ENCODE peak calls at places on chromosomes 6 and 20, in eight cellular contexts. B, N, R, W, C, E, Z and D are unnamed samples.

GRCh38 chr6:24093381-24093780 is 32.6 kb upstream of the NRSN1 start:
- DNase-seq in R (no peak), E (no peak), B (no peak), N (no peak), C (no peak), Z (no peak), W (no peak), D (peak; percentile 53)

GRCh38 chr20:62501801-62502495 is 26.2 kb upstream of the GATA5 start:
- DNase-seq in R (no peak), W (peak; percentile 35), N (no peak), C (peak; percentile 6), B (no peak), Z (no peak), E (no peak), D (peak; percentile 67)

GRCh38 chr6:22173311-22173710 is 123.5 kb downstream of the PRL start:
- DNase-seq in W (no peak), E (no peak), C (no peak), N (no peak), B (no peak), Z (no peak), R (no peak), D (no peak)

GRCh38 chr6:144898052-144898689 is 613.0 kb downstream of the UTRN start:
- DNase-seq in R (no peak), Z (no peak), C (peak; percentile 67), W (no peak), N (no peak), E (no peak), B (peak; percentile 71), D (peak; percentile 76)

GRCh38 chr20:57417830-57418780 is 26.9 kb downstream of the RBM38 start:
- DNase-seq in C (no peak), B (no peak), W (no peak), N (no peak), Z (no peak), R (peak; percentile 70), E (no peak), D (no peak)

GRCh38 chr20:57023007-57023406 is 243.4 kb downstream of the BMP7 start:
- DNase-seq in R (no peak), W (no peak), Z (no peak), N (no peak), C (no peak), B (no peak), E (no peak), D (no peak)

GRCh38 chr6:134642217-134642616 is 307.7 kb downstream of the ALDH8A1 start:
- DNase-seq in Z (no peak), W (no peak), C (no peak), B (peak; percentile 54), N (no peak), E (no peak), R (no peak), D (peak; percentile 58)

GRCh38 chr6:49849121-49849907 is 17.0 kb downstream of the CRISP1 start:
- DNase-seq in R (peak; percentile 50), W (peak; percentile 27), B (peak; percentile 46), C (peak; percentile 57), N (peak; percentile 11), E (peak; percentile 72), Z (peak; percentile 76), D (peak; percentile 59)

GRCh38 chr6:40287296-40287820 is 299.8 kb downstream of the LRFN2 start:
- DNase-seq in E (no peak), C (no peak), W (no peak), N (no peak), Z (no peak), R (no peak), B (no peak), D (no peak)

GRCh38 chr6:48560408-48560807 is 449.4 kb upstream of the PTCHD4 start:
- DNase-seq in W (no peak), N (peak; percentile 10), R (no peak), C (peak; percentile 22), E (no peak), B (peak; percentile 43), Z (no peak), D (peak; percentile 62)

GRCh38 chr6:159943101-159943632 is 25.7 kb upstream of the IGF2R start:
- DNase-seq in R (no peak), B (peak; percentile 87), N (no peak), W (no peak), Z (no peak), E (no peak), C (peak; percentile 37), D (peak; percentile 75)

GRCh38 chr6:47787620-47788497 is 6.0 kb downstream of the OPN5 start:
- DNase-seq in R (peak; percentile 67), W (peak; percentile 51), N (peak; percentile 45), B (peak; percentile 47), C (peak; percentile 24), Z (peak; percentile 43), E (peak; percentile 39), D (peak; percentile 79)

GRCh38 chr6:90484903-90485302 is 102.0 kb downstream of the MAP3K7 start:
- DNase-seq in E (no peak), N (no peak), B (no peak), W (no peak), C (no peak), Z (no peak), R (no peak), D (no peak)

GRCh38 chr6:16514249-16514648 is 247.0 kb downstream of the ATXN1 start:
- DNase-seq in Z (no peak), B (peak; percentile 69), C (peak; percentile 56), R (peak; percentile 19), N (peak; percentile 39), W (peak; percentile 10), E (peak; percentile 55), D (peak; percentile 65)

GRCh38 chr6:34514593-34515472 is 41.3 kb downstream of the SPDEF start:
- DNase-seq in N (peak; percentile 9), B (peak; percentile 66), Z (no peak), C (peak; percentile 61), R (no peak), W (no peak), E (no peak), D (peak; percentile 48)

GRCh38 chr6:100343678-100344077 is 121.0 kb downstream of the SIM1 start:
- DNase-seq in E (peak; percentile 64), N (no peak), B (peak; percentile 88), R (no peak), C (peak; percentile 58), W (no peak), Z (no peak), D (peak; percentile 62)

GRCh38 chr6:87832025-87832825 is 130.2 kb upstream of the AKIRIN2 start:
- DNase-seq in Z (peak; percentile 62), R (peak; percentile 35), W (no peak), C (peak; percentile 3), B (peak; percentile 23), E (peak; percentile 82), N (peak; percentile 9), D (peak; percentile 43)

GRCh38 chr6:35080016-35080680 is 61.0 kb downstream of the TCP11 start:
- DNase-seq in R (no peak), Z (no peak), E (no peak), W (no peak), B (no peak), C (no peak), N (no peak), D (no peak)

GRCh38 chr6:166168616-166169548 is 1.2 kb upstream of the TBXT start:
- DNase-seq in B (no peak), Z (no peak), R (no peak), C (no peak), E (no peak), N (no peak), W (no peak), D (peak; percentile 2)

GRCh38 chr20:34942301-34942700 is 13.3 kb downstream of the GSS start:
- DNase-seq in C (no peak), W (no peak), B (no peak), R (no peak), Z (no peak), E (no peak), N (no peak), D (no peak)

GRCh38 chr20:62860924-62861691 is 514 bp downstream of the TCFL5 start:
- DNase-seq in Z (no peak), W (no peak), R (peak; percentile 40), C (no peak), N (no peak), E (no peak), B (peak; percentile 37), D (no peak)